ENCODE peak calls at places on chromosomes 6 and 20, in four cellular contexts. V, X, N and S are unnamed samples.

GRCh38 chr20:17536944-17537444 is 5.8 kb upstream of the BFSP1 start:
- DNase-seq in V (peak; percentile 71), X (peak; percentile 78), N (peak; percentile 35), S (peak; percentile 75)

GRCh38 chr6:144953552-144954240 is 668.6 kb downstream of the UTRN start:
- DNase-seq in N (no peak), V (no peak), X (peak; percentile 92), S (no peak)

GRCh38 chr20:709421-709820 is 33.8 kb upstream of the SCRT2 start:
- DNase-seq in X (no peak), V (no peak), N (no peak), S (no peak)

GRCh38 chr6:133923938-133924593 is 29.0 kb upstream of the TBPL1 start:
- DNase-seq in X (peak; percentile 78), N (peak; percentile 12), V (peak; percentile 82), S (peak; percentile 64)

GRCh38 chr20:50348118-50348517 is 157.5 kb downstream of the CEBPB start:
- DNase-seq in N (no peak), X (no peak), V (peak; percentile 9), S (no peak)

GRCh38 chr6:24749292-24749691 is 25.4 kb upstream of the GMNN start:
- DNase-seq in X (no peak), V (no peak), N (no peak), S (no peak)

GRCh38 chr6:134734312-134734869 is 215.5 kb downstream of the ALDH8A1 start:
- DNase-seq in N (no peak), V (no peak), X (no peak), S (no peak)

GRCh38 chr6:129744201-129744879 is 34.4 kb upstream of the ARHGAP18 start:
- DNase-seq in N (no peak), X (peak; percentile 82), V (no peak), S (no peak)

GRCh38 chr6:1987640-1988039 is 257.8 kb downstream of the GMDS start:
- DNase-seq in V (no peak), N (no peak), X (peak; percentile 71), S (no peak)

GRCh38 chr6:9140181-9140580 is 704.8 kb upstream of the SLC35B3 start:
- DNase-seq in V (no peak), X (no peak), N (no peak), S (no peak)

GRCh38 chr20:49948178-49948577 is 12.0 kb downstream of the RNF114 start:
- DNase-seq in V (no peak), N (no peak), X (no peak), S (no peak)

GRCh38 chr20:17624070-17624469 is 54.2 kb downstream of the DSTN start:
- DNase-seq in N (no peak), X (no peak), V (no peak), S (no peak)

GRCh38 chr20:25020901-25021301 is 28.4 kb upstream of the APMAP start:
- DNase-seq in X (no peak), N (no peak), V (no peak), S (no peak)

GRCh38 chr6:129755787-129756186 is 45.8 kb upstream of the ARHGAP18 start:
- DNase-seq in N (no peak), X (no peak), V (no peak), S (no peak)

GRCh38 chr6:156839591-156840001 is 62.4 kb downstream of the ARID1B start:
- DNase-seq in N (no peak), X (no peak), V (no peak), S (no peak)

GRCh38 chr20:46751856-46752255 is 42.4 kb downstream of the SLC2A10 start:
- DNase-seq in N (no peak), X (peak; percentile 42), V (no peak), S (no peak)

GRCh38 chr6:1313364-1313754 is 1.5 kb downstream of the FOXQ1 start:
- DNase-seq in N (no peak), V (no peak), X (no peak), S (no peak)

GRCh38 chr6:156830126-156830525 is 52.9 kb downstream of the ARID1B start:
- DNase-seq in N (no peak), V (no peak), X (no peak), S (no peak)

GRCh38 chr20:408843-409696 is 971 bp downstream of the RBCK1 start:
- DNase-seq in X (peak; percentile 38), N (no peak), V (no peak), S (peak; percentile 25)

GRCh38 chr20:58647162-58647813 is 3.8 kb upstream of the STX16 start:
- DNase-seq in V (no peak), X (no peak), N (no peak), S (no peak)

GRCh38 chr6:101722481-101722880 is 329.0 kb downstream of the GRIK2 start:
- DNase-seq in V (no peak), N (no peak), X (no peak), S (no peak)

GRCh38 chr6:5308066-5308465 is 46.8 kb downstream of the FARS2 start:
- DNase-seq in X (peak; percentile 29), N (no peak), V (no peak), S (no peak)

GRCh38 chr6:2738373-2738979 is 12.2 kb downstream of the MYLK4 start:
- DNase-seq in N (no peak), X (peak; percentile 60), V (peak; percentile 62), S (peak; percentile 49)

GRCh38 chr6:145206247-145206907 is 528.9 kb downstream of the EPM2A start:
- DNase-seq in X (peak; percentile 77), V (peak; percentile 1), N (no peak), S (no peak)

GRCh38 chr6:11701568-11701967 is 77.0 kb downstream of the ADTRP start:
- DNase-seq in X (no peak), N (no peak), V (no peak), S (no peak)

GRCh38 chr6:63817492-63818050 is 182.0 kb downstream of the PHF3 start:
- DNase-seq in N (no peak), V (no peak), X (no peak), S (no peak)

GRCh38 chr6:79515436-79515835 is 21.8 kb downstream of the LCA5 start:
- DNase-seq in N (no peak), V (no peak), X (no peak), S (no peak)

GRCh38 chr6:29954272-29954671 is 11.9 kb downstream of the HLA-A start:
- DNase-seq in X (no peak), V (no peak), N (no peak), S (no peak)

GRCh38 chr6:95117236-95117635 is 460.1 kb upstream of the MANEA start:
- DNase-seq in N (no peak), V (no peak), X (no peak), S (no peak)

GRCh38 chr6:27375613-27376079 is 12.9 kb upstream of the ZNF391 start:
- DNase-seq in V (no peak), X (peak; percentile 29), N (no peak), S (peak; percentile 12)

GRCh38 chr6:6730831-6731230 is 142.3 kb downstream of the LY86 start:
- DNase-seq in X (peak; percentile 85), V (no peak), N (no peak), S (no peak)

GRCh38 chr20:44683263-44684046 is 31.7 kb upstream of the CCN5 start:
- DNase-seq in N (peak; percentile 17), V (peak; percentile 57), X (peak; percentile 52), S (peak; percentile 75)

GRCh38 chr6:161547617-161548016 is 273.8 kb upstream of the AGPAT4 start:
- DNase-seq in N (no peak), X (no peak), V (no peak), S (no peak)